ENCODE peak calls at places on chromosomes 16 and 17, in five cellular contexts. E is GM23248; Y is Panc1; I is CD8-positive, alpha-beta T cell; V is upper lobe of right lung. O is an unnamed sample.

GRCh38 chr17:10210151-10210574 is 11.8 kb upstream of the GAS7 start:
- DNase-seq in I (no peak), E (no peak), Y (no peak), V (no peak), O (peak)

GRCh38 chr16:89534147-89534788 is 26.1 kb downstream of the SPG7 start:
- DNase-seq in I (peak), Y (no peak), E (peak), V (no peak), O (no peak)

GRCh38 chr17:8954339-8954738 is 11.2 kb downstream of the PIK3R5 start:
- DNase-seq in E (no peak), V (peak), Y (no peak), I (peak), O (no peak)

GRCh38 chr17:64707077-64707591 is 45.0 kb upstream of the SMURF2 start:
- DNase-seq in I (no peak), E (peak), Y (peak), V (peak), O (peak)

GRCh38 chr17:57107498-57108101 is 22.6 kb downstream of the AKAP1 start:
- DNase-seq in I (no peak), Y (peak), V (peak), E (peak), O (peak)

GRCh38 chr16:24534634-24535033 is 4.7 kb upstream of the RBBP6 start:
- DNase-seq in V (no peak), E (peak), I (no peak), Y (no peak), O (no peak)

GRCh38 chr16:68116256-68116853 is 31.2 kb downstream of the NFATC3 start:
- DNase-seq in V (no peak), I (no peak), Y (peak), E (peak), O (no peak)

GRCh38 chr16:55502801-55503366 is 6.0 kb upstream of the LPCAT2 start:
- DNase-seq in V (peak), E (peak), I (no peak), Y (no peak), O (no peak)

GRCh38 chr17:49748791-49749190 is 15.1 kb downstream of the FAM117A start:
- DNase-seq in E (no peak), V (no peak), I (peak), Y (no peak), O (no peak)

GRCh38 chr17:12098568-12098967 is 77.9 kb downstream of the MAP2K4 start:
- DNase-seq in I (no peak), Y (no peak), E (no peak), V (no peak), O (no peak)

GRCh38 chr17:10197721-10198508 is 491 bp downstream of the GAS7 start:
- DNase-seq in E (peak), V (peak), Y (no peak), I (no peak), O (no peak)

GRCh38 chr17:28949185-28950016 is 1.9 kb downstream of the PHF12 start:
- DNase-seq in E (peak), Y (no peak), V (peak), I (peak), O (no peak)

GRCh38 chr17:45440161-45440859 is 7.6 kb upstream of the ARHGAP27 start:
- DNase-seq in V (peak), E (peak), I (no peak), Y (no peak), O (peak)

GRCh38 chr17:2179615-2180295 is 123.8 kb downstream of the SMG6 start:
- DNase-seq in E (peak), V (no peak), Y (no peak), I (no peak), O (no peak)

GRCh38 chr16:82633964-82634600 is 7.3 kb downstream of the CDH13 start:
- DNase-seq in V (no peak), E (peak), I (no peak), Y (no peak), O (no peak)

GRCh38 chr17:36940313-36941264 is 3.3 kb downstream of the LHX1 start:
- DNase-seq in E (no peak), Y (no peak), I (no peak), V (no peak), O (no peak)

GRCh38 chr17:49969134-49969759 is at the start of gene DLX4:
- DNase-seq in V (no peak), I (peak), E (peak), Y (no peak), O (no peak)

GRCh38 chr16:81758376-81758775 is 20.7 kb upstream of the PLCG2 start:
- DNase-seq in V (no peak), E (peak), Y (no peak), I (no peak), O (peak)

GRCh38 chr17:64230551-64231408 is 32.3 kb downstream of the TEX2 start:
- DNase-seq in I (no peak), V (no peak), E (peak), Y (no peak), O (peak)

GRCh38 chr17:80565347-80566053 is 20.9 kb downstream of the RPTOR start:
- DNase-seq in Y (no peak), V (no peak), E (no peak), I (no peak), O (no peak)

GRCh38 chr17:19573075-19573474 is 39.4 kb downstream of the SLC47A1 start:
- DNase-seq in V (no peak), Y (no peak), E (peak), I (no peak), O (no peak)

GRCh38 chr16:2237552-2238395 is 1.5 kb downstream of the DNASE1L2 start:
- DNase-seq in E (no peak), I (no peak), V (no peak), Y (no peak), O (no peak)

GRCh38 chr16:8958344-8958808 is 5.3 kb downstream of the USP7 start:
- DNase-seq in E (peak), V (no peak), Y (no peak), I (peak), O (no peak)

GRCh38 chr16:67445913-67446907 is 15.3 kb downstream of the HSD11B2 start:
- DNase-seq in Y (no peak), I (no peak), E (no peak), V (no peak), O (no peak)

GRCh38 chr16:16151315-16151714 is 72.0 kb downstream of the ABCC6 start:
- DNase-seq in V (no peak), I (no peak), Y (no peak), E (peak), O (no peak)

DNA sequence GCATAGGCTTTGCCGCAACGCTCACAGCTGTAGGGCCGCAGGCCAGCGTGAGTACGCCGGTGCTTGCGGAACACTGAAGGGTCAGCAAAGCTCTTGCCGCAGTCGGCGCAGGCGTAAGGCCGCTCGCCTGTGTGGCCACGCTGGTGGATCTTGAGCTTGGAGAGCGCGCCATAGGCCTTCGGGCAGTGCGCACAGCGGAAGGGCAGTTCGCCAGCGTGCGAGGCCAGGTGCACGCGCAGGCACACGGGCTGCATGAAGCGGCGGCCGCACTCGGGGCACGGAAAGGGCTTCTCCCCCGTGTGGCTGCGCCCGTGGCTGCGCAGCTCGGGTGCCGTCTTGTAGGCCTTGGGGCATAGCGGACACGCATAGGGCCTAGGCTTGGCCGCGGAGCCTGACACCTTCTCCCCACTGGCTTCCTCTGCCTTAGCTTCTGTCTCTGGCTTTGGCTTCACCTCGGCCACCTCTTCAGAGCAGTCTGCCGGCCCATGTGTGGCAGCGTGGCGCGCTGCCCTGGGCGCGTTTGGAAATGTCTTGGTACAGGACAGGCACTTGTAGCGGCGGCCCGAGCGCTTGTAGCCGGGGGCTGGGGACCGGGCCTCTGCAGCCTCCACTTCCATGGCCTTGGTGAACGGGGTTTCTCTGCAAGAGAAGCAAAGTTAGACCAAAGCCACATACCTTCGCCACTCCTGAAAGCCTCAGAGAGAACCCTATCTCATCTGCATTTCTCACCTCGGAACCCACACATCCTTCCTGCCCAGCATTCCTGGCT is 10.0 kb downstream of the ZNF668 start:
- DNase-seq in E (no peak), Y (no peak), I (no peak), V (no peak), O (no peak)
- H3K27ac ChIP-seq in E (peak), Y (no peak), I (no peak), V (peak), O (peak)

GRCh38 chr17:17415006-17415405 is 61.8 kb upstream of the MED9 start:
- DNase-seq in I (no peak), Y (no peak), E (no peak), V (no peak), O (no peak)
- H3K27ac ChIP-seq in I (no peak), Y (no peak), E (peak), V (no peak), O (peak)

GRCh38 chr16:10847166-10847565 is 28.6 kb upstream of the TVP23A start:
- DNase-seq in V (no peak), Y (no peak), E (no peak), I (no peak), O (no peak)
- H3K27ac ChIP-seq in V (peak), Y (no peak), E (no peak), I (no peak), O (no peak)

GRCh38 chr17:58504826-58505351 is 9.5 kb downstream of the MTMR4 start:
- DNase-seq in Y (no peak), E (no peak), I (no peak), V (no peak), O (no peak)
- H3K27ac ChIP-seq in Y (no peak), E (no peak), I (no peak), V (peak), O (no peak)

GRCh38 chr16:87963400-87963799 is 12.2 kb downstream of the BANP start:
- DNase-seq in I (peak), E (peak), Y (no peak), V (no peak), O (no peak)
- H3K27ac ChIP-seq in I (peak), E (peak), Y (no peak), V (no peak), O (peak)